ENCODE peak calls at places on chromosomes 5 and 9, in ten cellular contexts. O is GM13976, B is fibroblast of the aortic adventitia, J is nephron progenitor cell, T is HFFc6, Y is endothelial cell, Q is HCT116, M is brain microvascular endothelial cell, N is fibroblast of lung, X is fibroblast of pulmonary artery. E is an unnamed sample.

GRCh38 chr5:173123416-173123815 is 20.9 kb upstream of the BNIP1 start:
- DNase-seq in B (peak; percentile 50), J (no peak), N (peak; percentile 92), M (peak; percentile 30), X (peak; percentile 71), T (no peak), Y (no peak), Q (no peak), O (no peak), E (no peak)

GRCh38 chr5:170758481-170758880 is 25.0 kb upstream of the GABRP start:
- DNase-seq in J (no peak), T (no peak), B (no peak), O (no peak), Q (no peak), M (no peak), Y (no peak), X (no peak), N (no peak), E (no peak)

GRCh38 chr5:21688655-21689054 is 1164.5 kb downstream of the CDH12 start:
- DNase-seq in M (no peak), N (peak; percentile 68), X (peak; percentile 14), J (no peak), O (no peak), T (no peak), B (no peak), Y (no peak), Q (no peak), E (no peak)

GRCh38 chr5:80399553-80400239 is 8.2 kb upstream of the ZFYVE16 start:
- DNase-seq in O (peak; percentile 32), T (peak; percentile 30), J (no peak), X (peak; percentile 70), N (peak; percentile 87), M (peak; percentile 2), B (peak; percentile 67), Q (no peak), Y (no peak), E (no peak)

GRCh38 chr9:72022846-72023245 is 37.6 kb downstream of the C9orf57 start:
- DNase-seq in M (peak; percentile 92), N (peak; percentile 73), T (peak; percentile 93), Q (no peak), X (peak; percentile 39), Y (no peak), J (no peak), O (no peak), B (peak; percentile 65), E (no peak)

GRCh38 chr9:136794281-136795026 is 1.7 kb upstream of the CCDC183 start:
- DNase-seq in T (no peak), X (no peak), J (no peak), O (no peak), M (no peak), Q (no peak), B (no peak), Y (no peak), N (no peak), E (no peak)

GRCh38 chr9:113913426-113914195 is 37.5 kb downstream of the ZNF618 start:
- DNase-seq in B (peak; percentile 59), M (no peak), X (peak; percentile 29), J (no peak), Y (no peak), Q (no peak), T (no peak), N (peak; percentile 46), O (no peak), E (no peak)

GRCh38 chr5:36059571-36060515 is 6.8 kb downstream of the UGT3A2 start:
- DNase-seq in X (no peak), Y (no peak), O (no peak), M (no peak), J (no peak), T (peak; percentile 88), Q (no peak), B (no peak), N (no peak), E (no peak)

GRCh38 chr9:131421691-131422090 is 27.8 kb downstream of the PRRC2B start:
- DNase-seq in T (no peak), N (no peak), M (no peak), B (no peak), J (no peak), X (no peak), O (no peak), Y (no peak), Q (no peak), E (no peak)

GRCh38 chr9:131419716-131420115 is 25.8 kb downstream of the PRRC2B start:
- DNase-seq in T (no peak), B (no peak), N (no peak), M (no peak), Q (no peak), O (no peak), J (no peak), Y (no peak), X (no peak), E (no peak)

GRCh38 chr9:131422241-131422792 is 28.4 kb downstream of the PRRC2B start:
- DNase-seq in X (no peak), T (peak; percentile 16), Q (no peak), N (no peak), Y (no peak), O (no peak), M (no peak), B (no peak), J (no peak), E (no peak)

GRCh38 chr9:131419029-131419614 is 25.2 kb downstream of the PRRC2B start:
- DNase-seq in N (no peak), T (peak; percentile 57), Q (no peak), J (no peak), X (no peak), O (no peak), B (no peak), Y (no peak), M (no peak), E (no peak)

DNA sequence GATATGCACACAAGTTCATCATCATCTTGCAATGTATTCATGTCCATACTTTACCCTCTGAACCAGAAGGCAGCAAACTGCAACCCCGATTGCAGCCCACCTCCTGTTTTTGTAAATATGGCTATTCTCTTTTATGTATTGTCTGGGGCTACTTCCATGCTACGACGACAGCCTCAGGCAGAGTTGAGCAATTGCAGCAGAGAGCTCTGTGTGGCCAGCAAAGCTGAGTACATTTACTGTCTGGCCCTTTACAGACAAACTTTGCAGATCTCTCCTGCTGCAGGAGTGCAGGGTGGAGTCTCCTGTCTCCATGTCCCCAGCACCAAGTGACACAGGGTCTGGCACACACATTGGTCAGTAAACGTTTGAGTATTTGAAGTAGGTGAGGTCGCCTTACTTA is 27.0 kb downstream of the PRRC2B start:
- DNase-seq in B (peak; percentile 63), O (no peak), J (no peak), M (no peak), Y (no peak), N (peak; percentile 63), T (peak; percentile 50), X (peak; percentile 63), Q (no peak), E (peak; percentile 35)
- TF ChIP-seq CTCF in B (peak; percentile 54), O (no peak), J (no peak), M (peak; percentile 36), Y (no peak), N (no peak), T (peak; percentile 31), X (peak; percentile 33), Q (no peak), E (no peak)

GRCh38 chr5:10201223-10201868 is 48.3 kb downstream of the ATPSCKMT start:
- DNase-seq in Y (peak; percentile 54), O (no peak), X (peak; percentile 4), B (no peak), J (peak; percentile 22), M (no peak), Q (no peak), T (no peak), N (peak; percentile 8), E (no peak)

GRCh38 chr5:10194083-10194482 is 55.6 kb downstream of the ATPSCKMT start:
- DNase-seq in Y (no peak), T (no peak), O (no peak), J (no peak), M (no peak), Q (no peak), X (no peak), N (no peak), B (no peak), E (no peak)

GRCh38 chr5:10198021-10198420 is 51.7 kb downstream of the ATPSCKMT start:
- DNase-seq in M (no peak), X (no peak), N (no peak), B (no peak), Q (no peak), Y (no peak), J (no peak), O (no peak), T (no peak), E (no peak)

GRCh38 chr5:10202089-10202753 is 47.5 kb downstream of the ATPSCKMT start:
- DNase-seq in B (no peak), T (no peak), N (no peak), Q (no peak), X (no peak), J (no peak), O (no peak), M (no peak), Y (no peak), E (no peak)

GRCh38 chr5:10199700-10200099 is 50.0 kb downstream of the ATPSCKMT start:
- DNase-seq in O (no peak), Y (no peak), B (no peak), T (no peak), Q (no peak), M (no peak), X (no peak), N (no peak), J (no peak), E (no peak)
- TF ChIP-seq CTCF in O (no peak), Y (no peak), B (no peak), T (no peak), Q (no peak), M (no peak), X (no peak), N (no peak), J (no peak), E (no peak)

DNA sequence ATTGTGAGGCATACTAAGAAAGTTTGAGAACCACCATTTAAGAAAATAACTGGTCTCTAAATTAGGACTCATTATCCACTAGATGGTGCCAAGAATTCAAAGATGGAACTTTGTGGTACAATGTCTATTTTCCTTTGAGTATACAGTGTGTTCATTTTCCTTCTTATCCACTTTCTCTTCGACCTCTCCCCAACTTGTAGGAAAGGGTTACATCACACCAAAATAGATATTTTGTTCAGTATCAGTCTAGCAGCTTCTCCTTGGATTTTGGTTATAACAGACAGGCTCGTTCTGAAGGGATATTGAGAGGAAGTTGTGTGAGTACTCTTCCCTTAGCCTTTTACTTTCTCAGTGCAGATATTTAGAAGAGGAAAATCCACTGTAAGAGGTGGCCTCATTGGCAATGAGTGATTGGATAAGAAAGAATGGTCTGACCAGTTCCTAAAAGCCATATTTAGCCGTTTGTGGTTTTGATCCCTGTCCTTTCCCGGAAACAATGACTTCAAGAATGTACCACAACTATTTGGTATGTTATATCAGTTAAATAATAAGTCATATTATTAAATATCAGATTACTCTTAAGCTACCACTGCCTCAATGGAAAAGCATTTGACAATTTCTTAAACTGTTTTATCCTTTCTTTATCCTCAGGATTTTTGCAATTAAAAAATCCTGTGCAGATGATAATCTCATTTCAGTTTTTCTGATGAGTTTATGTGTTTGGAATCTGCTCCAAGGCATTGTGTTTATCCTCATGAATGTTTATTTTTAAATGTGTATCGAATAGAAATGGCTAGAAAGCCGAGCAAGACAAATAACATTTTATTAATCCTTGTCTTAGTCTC is 69.0 kb upstream of the GRAMD2B start:
- DNase-seq in Y (no peak), N (peak; percentile 96), X (peak; percentile 97), J (no peak), B (peak; percentile 98), O (peak; percentile 53), Q (peak; percentile 64), T (peak; percentile 98), M (peak; percentile 96), E (no peak)
- TF ChIP-seq CTCF in Y (no peak), N (no peak), X (peak; percentile 49), J (peak; percentile 37), B (peak; percentile 24), O (peak; percentile 17), Q (peak; percentile 71), T (peak; percentile 79), M (peak; percentile 23), E (no peak)

GRCh38 chr9:128101690-128102089 is 25.8 kb downstream of the PTGES2 start:
- DNase-seq in T (no peak), Q (no peak), X (no peak), Y (no peak), J (no peak), N (no peak), M (no peak), B (no peak), O (no peak), E (peak; percentile 62)

GRCh38 chr9:128099932-128100491 is 27.5 kb downstream of the PTGES2 start:
- DNase-seq in T (no peak), O (no peak), N (no peak), X (no peak), Q (no peak), J (no peak), B (no peak), M (no peak), Y (no peak), E (no peak)

GRCh38 chr9:128102196-128102595 is 25.3 kb downstream of the PTGES2 start:
- DNase-seq in X (no peak), Y (no peak), T (no peak), B (no peak), N (no peak), J (no peak), M (no peak), Q (no peak), O (no peak), E (no peak)

GRCh38 chr9:128100581-128100980 is 26.9 kb downstream of the PTGES2 start:
- DNase-seq in J (no peak), M (no peak), N (no peak), B (no peak), T (no peak), O (no peak), X (no peak), Y (no peak), Q (no peak), E (no peak)

DNA sequence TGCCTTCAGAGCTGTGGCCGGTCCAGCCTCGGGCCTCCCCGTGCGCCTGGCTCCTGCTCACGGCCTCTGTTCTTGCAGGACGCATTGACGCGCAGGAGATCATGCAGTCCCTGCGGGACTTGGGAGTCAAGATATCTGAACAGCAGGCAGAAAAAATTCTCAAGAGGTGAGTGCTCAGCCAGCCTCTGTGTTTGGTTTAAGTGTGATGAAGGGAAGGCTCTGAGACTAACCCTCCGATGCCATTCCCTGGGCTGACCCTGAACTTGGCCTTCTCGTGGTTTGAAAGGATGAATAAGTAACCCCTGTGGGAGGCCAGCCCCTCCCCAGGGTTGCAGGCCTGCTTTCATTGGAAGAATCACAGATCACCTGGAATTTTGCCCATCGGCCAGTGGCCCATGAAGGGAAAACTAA is 26.3 kb downstream of the PTGES2 start:
- DNase-seq in B (no peak), X (no peak), O (no peak), M (no peak), T (no peak), N (no peak), J (no peak), Q (no peak), Y (no peak), E (no peak)
- TF ChIP-seq CTCF in B (no peak), X (no peak), O (no peak), M (no peak), T (no peak), N (no peak), J (no peak), Q (no peak), Y (no peak), E (no peak)

E was measured in glutamatergic neuron.